ENCODE peak calls at places on chromosomes 13 and 19, in six cellular contexts. Q is tibial artery, G is heart right ventricle, K is RWPE1, Y is heart left ventricle, O is ascending aorta. S is an unnamed sample.

GRCh38 chr13:42548731-42549554 is 25.0 kb upstream of the TNFSF11 start:
- DNase-seq in Q (peak), G (no peak), K (no peak), Y (no peak), O (peak), S (peak)

GRCh38 chr13:113159701-113160100 is 1.3 kb downstream of the PROZ start:
- DNase-seq in Q (no peak), G (no peak), K (no peak), Y (no peak), O (no peak), S (no peak)

GRCh38 chr13:37995052-37995451 is 125.5 kb upstream of the TRPC4 start:
- DNase-seq in Q (no peak), G (no peak), K (no peak), Y (no peak), O (no peak), S (peak)

GRCh38 chr19:35879770-35880317 is 11.5 kb downstream of the APLP1 start:
- DNase-seq in Q (peak), G (peak), K (peak), Y (peak), O (peak), S (peak)

GRCh38 chr13:59444210-59444857 is 719.4 kb downstream of the DIAPH3 start:
- DNase-seq in Q (no peak), G (no peak), K (no peak), Y (no peak), O (no peak), S (no peak)

GRCh38 chr13:61013782-61014181 is 401.9 kb downstream of the PCDH20 start:
- DNase-seq in Q (no peak), G (no peak), K (no peak), Y (no peak), O (no peak), S (no peak)

GRCh38 chr19:2567580-2567979 is 91.7 kb downstream of the GADD45B start:
- DNase-seq in Q (peak), G (peak), K (no peak), Y (peak), O (no peak), S (no peak)

GRCh38 chr13:33126909-33127607 is 110.8 kb downstream of the KL start:
- DNase-seq in Q (no peak), G (peak), K (no peak), Y (peak), O (peak), S (no peak)

GRCh38 chr13:40503966-40504591 is 162.4 kb downstream of the FOXO1 start:
- DNase-seq in Q (peak), G (no peak), K (peak), Y (no peak), O (no peak), S (peak)

GRCh38 chr13:59677966-59678814 is 485.5 kb downstream of the DIAPH3 start:
- DNase-seq in Q (no peak), G (no peak), K (peak), Y (peak), O (no peak), S (peak)

GRCh38 chr19:4967738-4968461 is 1.0 kb upstream of the KDM4B start:
- DNase-seq in Q (no peak), G (no peak), K (no peak), Y (no peak), O (no peak), S (no peak)

GRCh38 chr13:111954681-111955411 is 112.1 kb upstream of the SOX1 start:
- DNase-seq in Q (no peak), G (no peak), K (peak), Y (no peak), O (no peak), S (no peak)

GRCh38 chr13:90237852-90238251 is 1109.6 kb upstream of the MIR17HG start:
- DNase-seq in Q (no peak), G (no peak), K (no peak), Y (no peak), O (no peak), S (no peak)

GRCh38 chr13:65034266-65034665 is 2195.9 kb downstream of the PCDH9 start:
- DNase-seq in Q (no peak), G (peak), K (no peak), Y (no peak), O (no peak), S (no peak)

GRCh38 chr19:7676854-7677253 is at the start of gene MCEMP1:
- DNase-seq in Q (no peak), G (no peak), K (no peak), Y (no peak), O (no peak), S (no peak)

GRCh38 chr19:4277051-4277700 is 1.9 kb upstream of the SHD start:
- DNase-seq in Q (no peak), G (no peak), K (no peak), Y (no peak), O (no peak), S (no peak)

GRCh38 chr19:656751-657559 is 6.1 kb downstream of the RNF126 start:
- DNase-seq in Q (no peak), G (peak), K (no peak), Y (no peak), O (no peak), S (no peak)

GRCh38 chr19:53193534-53194222 is 520 bp upstream of the ZNF665 start:
- DNase-seq in Q (no peak), G (no peak), K (no peak), Y (no peak), O (no peak), S (no peak)

GRCh38 chr19:38277549-38277948 is 13.2 kb downstream of the SPINT2 start:
- DNase-seq in Q (no peak), G (no peak), K (peak), Y (no peak), O (no peak), S (no peak)

GRCh38 chr13:93364166-93364565 is 137.6 kb downstream of the GPC6 start:
- DNase-seq in Q (no peak), G (no peak), K (no peak), Y (no peak), O (no peak), S (peak)

GRCh38 chr19:343451-343931 is 1.1 kb downstream of the MIER2 start:
- DNase-seq in Q (no peak), G (no peak), K (peak), Y (no peak), O (no peak), S (no peak)

GRCh38 chr19:3366104-3366760 is at the start of gene NFIC:
- DNase-seq in Q (peak), G (peak), K (peak), Y (peak), O (peak), S (peak)

GRCh38 chr19:10852098-10852800 is 4.0 kb downstream of the C19orf38 start:
- DNase-seq in Q (no peak), G (no peak), K (no peak), Y (no peak), O (no peak), S (peak)

GRCh38 chr13:45704211-45704739 is 2.2 kb downstream of the CBY2 start:
- DNase-seq in Q (no peak), G (no peak), K (no peak), Y (no peak), O (no peak), S (no peak)
- H3K27ac ChIP-seq in Q (no peak), G (no peak), K (no peak), Y (no peak), O (no peak), S (no peak)

DNA sequence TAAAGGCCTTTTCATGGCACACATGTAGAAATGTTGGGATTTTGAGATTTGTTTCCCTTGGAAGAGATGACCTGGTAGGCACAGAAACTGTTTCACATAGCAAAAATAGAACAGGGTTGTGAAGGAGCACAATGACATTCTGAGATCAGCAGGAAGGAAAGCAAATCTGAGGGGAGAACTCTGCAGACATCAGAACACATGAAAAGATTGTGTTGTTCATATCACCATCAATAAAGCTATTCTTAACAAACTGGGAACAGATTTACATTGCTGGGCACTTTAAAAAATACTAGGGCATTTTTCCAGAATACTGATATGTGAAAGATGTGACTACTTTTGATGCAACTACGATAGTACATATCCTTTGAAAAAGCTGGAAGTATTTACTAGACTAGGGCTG is 481.7 kb downstream of the MYO16 start:
- DNase-seq in Q (no peak), G (no peak), K (no peak), Y (no peak), O (no peak), S (no peak)
- H3K27ac ChIP-seq in Q (no peak), G (no peak), K (no peak), Y (no peak), O (no peak), S (no peak)

DNA sequence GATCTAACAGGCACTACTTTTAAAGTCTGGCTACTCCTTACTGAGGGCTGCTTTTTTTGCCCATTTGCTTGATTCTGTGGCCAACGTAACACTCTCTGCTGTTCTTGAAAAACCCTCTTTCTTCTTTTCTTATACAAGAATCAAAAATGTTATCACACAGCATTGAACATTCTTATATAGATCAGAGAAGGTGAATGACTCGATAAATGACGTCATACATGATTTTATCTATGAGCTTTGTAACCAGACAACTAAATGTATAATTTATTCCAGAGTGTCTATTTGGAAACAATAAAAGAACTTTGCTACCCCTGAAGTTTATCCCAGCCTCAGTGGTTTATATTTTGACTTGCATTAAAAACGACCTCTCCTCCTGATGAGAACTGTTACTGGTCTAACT is 12.4 kb downstream of the RFX2 start:
- DNase-seq in Q (no peak), G (no peak), K (no peak), Y (no peak), O (no peak), S (no peak)
- H3K27ac ChIP-seq in Q (peak), G (peak), K (no peak), Y (no peak), O (peak), S (no peak)

DNA sequence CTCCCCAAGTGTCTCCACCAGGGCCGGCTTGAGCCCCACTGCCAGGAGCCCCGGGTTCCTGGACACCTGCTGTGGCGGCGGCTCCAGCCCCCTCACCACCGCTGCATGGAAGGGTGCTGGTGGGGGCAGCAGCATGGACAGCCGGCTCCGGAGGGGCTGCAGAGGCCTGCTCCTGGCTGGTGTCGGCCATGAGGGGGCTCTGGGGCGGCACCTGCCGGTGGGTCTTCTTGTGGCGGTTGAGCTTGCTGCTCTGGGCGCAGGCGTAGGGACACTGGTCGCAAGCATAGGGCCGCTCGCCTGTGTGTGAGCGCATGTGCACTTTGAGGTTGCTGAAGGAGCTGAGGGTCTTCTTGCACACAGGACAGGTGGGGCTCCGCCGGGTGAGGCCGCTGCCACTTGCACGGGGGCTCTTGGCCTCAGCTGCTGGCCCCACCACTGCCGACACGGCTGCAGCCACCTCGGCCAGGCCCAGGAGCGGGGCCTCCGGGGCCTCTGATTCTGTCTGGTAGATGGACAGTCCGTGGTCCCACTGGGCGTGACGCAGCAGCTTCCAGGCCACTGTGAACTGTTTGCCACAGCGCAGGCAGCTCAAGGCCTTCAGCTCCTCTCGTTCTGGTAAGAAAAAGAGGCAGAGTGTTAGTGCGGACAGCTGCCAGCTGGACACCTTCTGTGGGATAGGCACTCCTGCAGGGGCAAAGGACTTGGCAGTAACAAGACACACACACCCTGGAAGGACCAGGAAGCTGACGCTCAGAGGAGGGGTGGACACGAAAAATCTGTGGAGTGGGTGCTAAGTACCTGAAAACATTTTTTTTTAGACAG is 4.1 kb downstream of the ZNF296 start:
- DNase-seq in Q (no peak), G (no peak), K (no peak), Y (no peak), O (no peak), S (no peak)
- H3K27ac ChIP-seq in Q (no peak), G (no peak), K (peak), Y (no peak), O (no peak), S (no peak)

GRCh38 chr13:98026457-98026857 is 73.0 kb downstream of the IPO5 start:
- DNase-seq in Q (no peak), G (no peak), K (no peak), Y (no peak), O (no peak), S (no peak)
- H3K27ac ChIP-seq in Q (no peak), G (no peak), K (no peak), Y (no peak), O (no peak), S (no peak)

DNA sequence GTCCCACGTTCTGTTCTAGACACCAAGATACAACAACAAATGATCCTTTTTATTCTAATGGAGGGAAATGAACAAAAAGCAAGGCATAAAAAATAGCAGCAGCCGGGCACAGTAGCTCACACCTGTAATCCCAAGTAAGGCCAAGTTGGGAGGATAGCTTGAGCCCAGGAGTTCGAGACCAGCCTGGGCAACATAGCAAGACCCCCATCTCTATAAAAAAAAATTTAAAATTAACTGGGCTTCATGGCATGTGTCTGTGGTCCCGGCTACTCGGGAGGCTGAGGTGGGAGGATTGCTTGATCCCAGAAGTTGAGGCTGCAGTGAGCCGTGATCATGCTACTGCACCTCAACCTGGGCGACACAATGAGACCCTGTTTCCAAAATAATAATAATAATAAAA is 1.0 kb downstream of the MIA start:
- DNase-seq in Q (no peak), G (no peak), K (no peak), Y (no peak), O (no peak), S (no peak)
- H3K27ac ChIP-seq in Q (peak), G (peak), K (peak), Y (peak), O (peak), S (no peak)

GRCh38 chr19:41879670-41880328 is 2.7 kb downstream of the CD79A start:
- DNase-seq in Q (no peak), G (no peak), K (no peak), Y (no peak), O (no peak), S (no peak)

GRCh38 chr19:41876847-41877489 is at the start of gene CD79A:
- DNase-seq in Q (no peak), G (no peak), K (no peak), Y (no peak), O (no peak), S (no peak)

GRCh38 chr19:41879080-41879479 is 2.0 kb downstream of the CD79A start:
- DNase-seq in Q (no peak), G (no peak), K (no peak), Y (no peak), O (no peak), S (no peak)

GRCh38 chr19:41877916-41878905 is 1.1 kb downstream of the CD79A start:
- DNase-seq in Q (no peak), G (no peak), K (no peak), Y (no peak), O (no peak), S (no peak)

GRCh38 chr19:41877490-41877876 is 404 bp downstream of the CD79A start:
- DNase-seq in Q (no peak), G (no peak), K (no peak), Y (no peak), O (no peak), S (no peak)
- H3K27ac ChIP-seq in Q (no peak), G (peak), K (no peak), Y (no peak), O (no peak), S (no peak)

S was measured in brain microvascular endothelial cell.